ENCODE peak calls at places on chromosomes 7 and 10, in six cellular contexts. Q, O, Y, S, G and D are unnamed samples.
A peak's percentile ranks its signal among the peaks of the same experiment; 100 is the strongest.

GRCh38 chr7:49787980-49788379 is 14.5 kb downstream of the VWC2 start:
- DNase-seq in Q (no peak), O (no peak), Y (no peak), S (no peak), G (no peak), D (no peak)

GRCh38 chr7:1418505-1419309 is 40.6 kb downstream of the MICALL2 start:
- DNase-seq in Q (peak; percentile 89), O (peak; percentile 27), Y (peak; percentile 81), S (peak; percentile 13), G (peak; percentile 17), D (peak; percentile 30)

GRCh38 chr10:109902992-109903947 is 20.0 kb downstream of the XPNPEP1 start:
- DNase-seq in Q (peak; percentile 9), O (peak; percentile 45), Y (no peak), S (peak; percentile 59), G (no peak), D (no peak)

GRCh38 chr7:124799448-124799847 is 33.9 kb upstream of the GPR37 start:
- DNase-seq in Q (no peak), O (no peak), Y (no peak), S (no peak), G (no peak), D (no peak)

GRCh38 chr10:85137253-85137652 is 808.9 kb downstream of the CCSER2 start:
- DNase-seq in Q (no peak), O (no peak), Y (no peak), S (no peak), G (no peak), D (no peak)

GRCh38 chr10:97781541-97782331 is 9.9 kb upstream of the SFRP5 start:
- DNase-seq in Q (no peak), O (no peak), Y (no peak), S (no peak), G (no peak), D (no peak)

GRCh38 chr7:127769137-127769536 is 117.1 kb downstream of the SND1 start:
- DNase-seq in Q (no peak), O (no peak), Y (no peak), S (no peak), G (no peak), D (no peak)

GRCh38 chr10:6200588-6201510 is 1.9 kb upstream of the PFKFB3 start:
- DNase-seq in Q (peak; percentile 41), O (peak; percentile 32), Y (peak; percentile 32), S (peak; percentile 35), G (peak; percentile 47), D (peak; percentile 24)

GRCh38 chr10:97683556-97684357 is 3.3 kb downstream of the AVPI1 start:
- DNase-seq in Q (peak; percentile 49), O (peak; percentile 60), Y (peak; percentile 65), S (peak; percentile 70), G (peak; percentile 66), D (no peak)

GRCh38 chr7:158355456-158356065 is 232.1 kb downstream of the PTPRN2 start:
- DNase-seq in Q (peak; percentile 72), O (no peak), Y (peak; percentile 65), S (no peak), G (peak; percentile 17), D (no peak)
- H4K8ac ChIP-seq in Q (no peak overlapping the region), O (no peak overlapping the region), Y (no peak overlapping the region), S (no peak overlapping the region), G (no peak overlapping the region), D (no peak overlapping the region)

GRCh38 chr10:48973065-48973464 is 33.4 kb upstream of the LRRC18 start:
- DNase-seq in Q (no peak), O (no peak), Y (no peak), S (peak; percentile 3), G (no peak), D (no peak)

GRCh38 chr10:48965460-48965859 is 25.8 kb upstream of the LRRC18 start:
- DNase-seq in Q (no peak), O (no peak), Y (peak; percentile 37), S (no peak), G (no peak), D (no peak)

GRCh38 chr10:48968036-48968435 is 28.4 kb upstream of the LRRC18 start:
- DNase-seq in Q (no peak), O (no peak), Y (no peak), S (no peak), G (no peak), D (no peak)

GRCh38 chr10:48970654-48971053 is 31.0 kb upstream of the LRRC18 start:
- DNase-seq in Q (no peak), O (no peak), Y (no peak), S (no peak), G (no peak), D (no peak)

DNA sequence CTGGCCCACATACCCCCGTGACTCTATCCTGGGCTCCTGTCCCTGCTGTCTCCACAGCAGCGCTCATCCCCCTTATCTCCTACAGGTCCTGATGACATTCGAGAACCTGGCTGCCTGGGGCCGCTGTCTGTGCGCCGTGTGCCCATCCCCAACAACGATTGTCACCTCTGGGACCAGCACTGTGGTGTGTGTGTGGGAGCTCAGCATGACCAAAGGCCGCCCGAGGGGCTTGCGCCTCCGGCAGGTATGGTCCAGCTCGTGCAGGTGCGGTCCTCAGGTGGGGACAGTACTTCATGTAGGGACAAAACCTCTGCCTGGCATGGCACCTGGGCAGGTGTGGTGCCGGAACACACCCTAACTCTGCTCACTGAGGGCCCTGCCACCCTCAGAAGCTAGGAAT is 30.4 kb upstream of the LRRC18 start:
- DNase-seq in Q (no peak), O (no peak), Y (no peak), S (no peak), G (no peak), D (no peak)
- H4K8ac ChIP-seq in Q (no peak overlapping the region), O (no peak overlapping the region), Y (no peak overlapping the region), S (no peak overlapping the region), G (no peak overlapping the region), D (no peak overlapping the region)

GRCh38 chr10:112899396-112900065 is 50.5 kb upstream of the TCF7L2 start:
- DNase-seq in Q (no peak), O (no peak), Y (peak; percentile 17), S (no peak), G (no peak), D (no peak)
- H4K8ac ChIP-seq in Q (no peak overlapping the region), O (no peak overlapping the region), Y (no peak overlapping the region), S (no peak overlapping the region), G (no peak overlapping the region), D (no peak overlapping the region)

GRCh38 chr7:35386816-35387429 is 133.0 kb upstream of the TBX20 start:
- DNase-seq in Q (no peak), O (no peak), Y (no peak), S (no peak), G (no peak), D (no peak)

GRCh38 chr7:35384761-35385700 is 131.1 kb upstream of the TBX20 start:
- DNase-seq in Q (no peak), O (no peak), Y (no peak), S (no peak), G (peak; percentile 43), D (no peak)

GRCh38 chr7:35389636-35390035 is 135.7 kb upstream of the TBX20 start:
- DNase-seq in Q (no peak), O (no peak), Y (no peak), S (no peak), G (no peak), D (no peak)

GRCh38 chr7:35390146-35390545 is 136.2 kb upstream of the TBX20 start:
- DNase-seq in Q (no peak), O (no peak), Y (peak; percentile 63), S (no peak), G (no peak), D (no peak)

DNA sequence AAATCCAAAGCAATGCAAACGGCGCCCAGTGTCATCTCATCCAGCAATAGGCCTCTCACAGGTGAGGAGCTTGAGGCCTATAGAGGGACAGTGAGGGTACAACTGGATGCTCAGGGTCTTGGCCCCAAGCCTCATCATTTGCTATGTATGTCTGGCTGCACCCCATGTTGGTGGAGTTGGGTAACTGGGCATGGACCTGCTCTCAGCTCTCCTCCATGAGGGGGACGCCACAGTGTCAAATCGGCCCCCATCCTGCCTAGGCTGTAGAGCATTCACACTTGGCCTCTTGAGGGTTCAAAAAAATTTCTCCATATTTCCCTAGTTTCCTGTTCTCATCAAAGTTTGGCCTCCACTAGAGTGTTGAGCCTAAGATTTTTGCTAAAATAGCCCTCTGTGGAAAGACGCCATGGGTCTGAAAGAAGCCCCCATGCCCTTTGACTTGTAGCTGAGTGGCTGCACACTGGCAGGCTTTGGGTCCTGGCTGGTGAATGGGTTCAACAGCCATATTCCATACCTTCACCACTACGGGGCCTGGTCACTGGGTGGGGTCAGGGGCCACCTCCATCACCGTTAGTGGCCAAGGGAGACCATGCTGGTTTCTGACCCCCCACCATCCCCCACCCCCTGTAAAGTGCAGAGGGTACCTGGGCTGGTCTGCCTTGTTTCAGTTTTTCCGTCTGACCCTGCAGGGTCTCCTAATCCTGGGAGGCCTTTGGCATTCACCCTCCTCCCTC is 132.3 kb upstream of the TBX20 start:
- DNase-seq in Q (no peak), O (no peak), Y (no peak), S (no peak), G (no peak), D (no peak)
- H4K8ac ChIP-seq in Q (no peak overlapping the region), O (no peak overlapping the region), Y (no peak overlapping the region), S (no peak overlapping the region), G (no peak overlapping the region), D (no peak overlapping the region)

DNA sequence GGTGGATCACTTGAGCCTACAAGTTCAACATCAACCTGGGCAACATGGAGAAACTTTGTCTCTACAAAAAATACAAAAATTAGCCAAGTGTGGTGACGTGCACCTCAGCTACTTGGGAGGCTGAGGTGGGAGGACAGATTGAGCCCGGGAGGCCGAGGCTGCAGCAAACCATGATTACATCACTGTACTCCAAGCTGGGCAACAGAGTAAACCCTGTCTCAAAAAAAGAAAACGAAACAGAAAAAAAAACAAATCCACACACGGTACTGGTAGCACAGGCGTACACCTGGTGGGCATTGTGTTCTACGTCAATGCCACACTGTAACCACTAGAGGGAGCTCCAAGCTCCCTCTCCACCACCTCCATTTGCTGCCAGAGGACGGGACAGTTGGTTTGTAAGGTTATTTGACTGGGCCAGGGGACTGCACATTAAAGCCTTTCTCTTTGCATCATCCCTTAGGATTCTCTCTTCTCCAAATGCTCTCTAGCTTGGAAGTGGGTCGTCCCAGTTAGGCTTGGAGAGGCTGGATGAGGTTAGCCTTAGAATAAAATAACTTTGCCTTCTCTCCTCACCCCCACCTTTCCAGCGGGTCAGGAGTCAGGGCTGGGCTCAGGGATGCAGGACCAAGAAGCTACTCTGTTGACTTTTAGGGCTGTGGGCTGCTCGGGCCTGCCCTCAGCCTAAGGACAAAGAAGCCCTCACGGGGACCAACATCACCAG is 130.8 kb downstream of the SORBS1 start:
- DNase-seq in Q (peak; percentile 73), O (peak; percentile 58), Y (peak; percentile 79), S (peak; percentile 44), G (peak; percentile 83), D (peak; percentile 58)
- H4K8ac ChIP-seq in Q (no peak overlapping the region), O (no peak overlapping the region), Y (no peak overlapping the region), S (no peak overlapping the region), G (no peak overlapping the region), D (no peak overlapping the region)

GRCh38 chr10:46098379-46098778 is 52.3 kb upstream of the MSMB start:
- DNase-seq in Q (no peak), O (no peak), Y (peak; percentile 62), S (no peak), G (no peak), D (no peak)
- H4K8ac ChIP-seq in Q (no peak overlapping the region), O (no peak overlapping the region), Y (no peak overlapping the region), S (no peak overlapping the region), G (no peak overlapping the region), D (no peak overlapping the region)